ENCODE peak calls at places on chromosome 17, in eight cellular contexts. One of them, this sample, is unnamed.

GRCh38 chr17:64099543-64099942 is 30.4 kb downstream of the ERN1 start:
- DNase-seq in PC-3: no peak
- DNase-seq in fibroblast of pulmonary artery: no peak
- DNase-seq in activated T-helper 1 cell treated with anti-CD3 and anti-CD28 coated beads, Interleukin-2, amount 50 U/mL, for 16 hours: no peak
- DNase-seq in EL: no peak
- DNase-seq in anterior cingulate cortex: no peak
- DNase-seq in ELF-1: no peak
- DNase-seq in stromal cell of bone marrow: no peak
- DNase-seq in this sample: no peak

GRCh38 chr17:57684711-57685498 is 60.2 kb downstream of the CCDC182 start:
- DNase-seq in PC-3: no peak
- DNase-seq in fibroblast of pulmonary artery: no peak
- DNase-seq in activated T-helper 1 cell treated with anti-CD3 and anti-CD28 coated beads, Interleukin-2, amount 50 U/mL, for 16 hours: no peak
- DNase-seq in EL: no peak
- DNase-seq in anterior cingulate cortex: no peak
- DNase-seq in ELF-1: no peak
- DNase-seq in stromal cell of bone marrow: no peak
- DNase-seq in this sample: no peak

GRCh38 chr17:43855061-43855460 is 8.1 kb downstream of the CD300LG start:
- DNase-seq in PC-3: no peak
- DNase-seq in fibroblast of pulmonary artery: no peak
- DNase-seq in activated T-helper 1 cell treated with anti-CD3 and anti-CD28 coated beads, Interleukin-2, amount 50 U/mL, for 16 hours: no peak
- DNase-seq in EL: no peak
- DNase-seq in anterior cingulate cortex: no peak
- DNase-seq in ELF-1: no peak
- DNase-seq in stromal cell of bone marrow: no peak
- DNase-seq in this sample: no peak

GRCh38 chr17:40264458-40265185 is 23.1 kb upstream of the CDC6 start:
- DNase-seq in PC-3: no peak
- DNase-seq in fibroblast of pulmonary artery: no peak
- DNase-seq in activated T-helper 1 cell treated with anti-CD3 and anti-CD28 coated beads, Interleukin-2, amount 50 U/mL, for 16 hours: no peak
- DNase-seq in EL: no peak
- DNase-seq in anterior cingulate cortex: no peak
- DNase-seq in ELF-1: no peak
- DNase-seq in stromal cell of bone marrow: no peak
- DNase-seq in this sample: peak

GRCh38 chr17:18235743-18236256 is 10.4 kb downstream of the LLGL1 start:
- DNase-seq in PC-3: peak
- DNase-seq in fibroblast of pulmonary artery: peak
- DNase-seq in activated T-helper 1 cell treated with anti-CD3 and anti-CD28 coated beads, Interleukin-2, amount 50 U/mL, for 16 hours: no peak
- DNase-seq in EL: peak
- DNase-seq in anterior cingulate cortex: no peak
- DNase-seq in ELF-1: no peak
- DNase-seq in stromal cell of bone marrow: no peak
- DNase-seq in this sample: no peak

GRCh38 chr17:77681820-77682219 is 276.7 kb upstream of the TNRC6C start:
- DNase-seq in PC-3: peak
- DNase-seq in fibroblast of pulmonary artery: peak
- DNase-seq in activated T-helper 1 cell treated with anti-CD3 and anti-CD28 coated beads, Interleukin-2, amount 50 U/mL, for 16 hours: no peak
- DNase-seq in EL: no peak
- DNase-seq in anterior cingulate cortex: no peak
- DNase-seq in ELF-1: no peak
- DNase-seq in stromal cell of bone marrow: no peak
- DNase-seq in this sample: no peak

GRCh38 chr17:56593073-56593740 is at the start of gene NOG:
- DNase-seq in PC-3: peak
- DNase-seq in fibroblast of pulmonary artery: no peak
- DNase-seq in activated T-helper 1 cell treated with anti-CD3 and anti-CD28 coated beads, Interleukin-2, amount 50 U/mL, for 16 hours: no peak
- DNase-seq in EL: peak
- DNase-seq in anterior cingulate cortex: peak
- DNase-seq in ELF-1: no peak
- DNase-seq in stromal cell of bone marrow: peak
- DNase-seq in this sample: peak

GRCh38 chr17:30200086-30200485 is 35.4 kb downstream of the SLC6A4 start:
- DNase-seq in PC-3: no peak
- DNase-seq in fibroblast of pulmonary artery: no peak
- DNase-seq in activated T-helper 1 cell treated with anti-CD3 and anti-CD28 coated beads, Interleukin-2, amount 50 U/mL, for 16 hours: no peak
- DNase-seq in EL: no peak
- DNase-seq in anterior cingulate cortex: no peak
- DNase-seq in ELF-1: no peak
- DNase-seq in stromal cell of bone marrow: no peak
- DNase-seq in this sample: no peak

GRCh38 chr17:40602445-40603443 is 37.5 kb upstream of the CCR7 start:
- DNase-seq in PC-3: no peak
- DNase-seq in fibroblast of pulmonary artery: no peak
- DNase-seq in activated T-helper 1 cell treated with anti-CD3 and anti-CD28 coated beads, Interleukin-2, amount 50 U/mL, for 16 hours: peak
- DNase-seq in EL: no peak
- DNase-seq in anterior cingulate cortex: no peak
- DNase-seq in ELF-1: peak
- DNase-seq in stromal cell of bone marrow: no peak
- DNase-seq in this sample: no peak

GRCh38 chr17:58595194-58595792 is 80.9 kb upstream of the MTMR4 start:
- DNase-seq in PC-3: no peak
- DNase-seq in fibroblast of pulmonary artery: no peak
- DNase-seq in activated T-helper 1 cell treated with anti-CD3 and anti-CD28 coated beads, Interleukin-2, amount 50 U/mL, for 16 hours: no peak
- DNase-seq in EL: no peak
- DNase-seq in anterior cingulate cortex: no peak
- DNase-seq in ELF-1: no peak
- DNase-seq in stromal cell of bone marrow: no peak
- DNase-seq in this sample: peak

GRCh38 chr17:36470499-36470898 is 16.0 kb upstream of the ZNHIT3 start:
- DNase-seq in PC-3: no peak
- DNase-seq in fibroblast of pulmonary artery: no peak
- DNase-seq in activated T-helper 1 cell treated with anti-CD3 and anti-CD28 coated beads, Interleukin-2, amount 50 U/mL, for 16 hours: no peak
- DNase-seq in EL: no peak
- DNase-seq in anterior cingulate cortex: no peak
- DNase-seq in ELF-1: no peak
- DNase-seq in stromal cell of bone marrow: no peak
- DNase-seq in this sample: no peak

GRCh38 chr17:50679008-50679544 is 28.6 kb downstream of the ANKRD40 start:
- DNase-seq in PC-3: no peak
- DNase-seq in fibroblast of pulmonary artery: no peak
- DNase-seq in activated T-helper 1 cell treated with anti-CD3 and anti-CD28 coated beads, Interleukin-2, amount 50 U/mL, for 16 hours: no peak
- DNase-seq in EL: no peak
- DNase-seq in anterior cingulate cortex: no peak
- DNase-seq in ELF-1: no peak
- DNase-seq in stromal cell of bone marrow: no peak
- DNase-seq in this sample: no peak

GRCh38 chr17:73957564-73957963 is 245.9 kb upstream of the RPL38 start:
- DNase-seq in PC-3: no peak
- DNase-seq in fibroblast of pulmonary artery: no peak
- DNase-seq in activated T-helper 1 cell treated with anti-CD3 and anti-CD28 coated beads, Interleukin-2, amount 50 U/mL, for 16 hours: no peak
- DNase-seq in EL: no peak
- DNase-seq in anterior cingulate cortex: no peak
- DNase-seq in ELF-1: no peak
- DNase-seq in stromal cell of bone marrow: no peak
- DNase-seq in this sample: peak